ENCODE peak calls at places on chromosomes 7 and 10, in five cellular contexts. X is right atrium auricular region, H is cardiac fibroblast, R is adrenal gland, Z is fibroblast of pulmonary artery. F is an unnamed sample.

GRCh38 chr7:45872116-45873034 is 507 bp downstream of the CCDC201 start:
- DNase-seq in X (peak), H (no peak), Z (no peak), R (no peak), F (peak)

GRCh38 chr7:71633571-71634008 is 501.6 kb downstream of the GALNT17 start:
- DNase-seq in R (peak), H (peak), Z (peak), X (no peak), F (peak)

GRCh38 chr7:150978136-150978789 is at the start of gene KCNH2:
- DNase-seq in R (no peak), Z (no peak), H (no peak), X (no peak), F (no peak)

GRCh38 chr10:79391231-79392019 is 44.2 kb downstream of the PPIF start:
- DNase-seq in X (peak), R (no peak), H (no peak), Z (no peak), F (no peak)

GRCh38 chr7:45268013-45268412 is 110.4 kb downstream of the RAMP3 start:
- DNase-seq in H (no peak), X (no peak), Z (no peak), R (no peak), F (no peak)

GRCh38 chr7:91554893-91555292 is 290.7 kb downstream of the FZD1 start:
- DNase-seq in H (no peak), Z (no peak), R (no peak), X (no peak), F (no peak)

GRCh38 chr10:5293691-5294550 is 70.8 kb upstream of the UCN3 start:
- DNase-seq in R (peak), Z (peak), X (no peak), H (peak), F (peak)

GRCh38 chr10:88089498-88089897 is 226.1 kb downstream of the PTEN start:
- DNase-seq in X (no peak), R (no peak), H (no peak), Z (no peak), F (no peak)

GRCh38 chr7:146736446-146737190 is 620.0 kb downstream of the CNTNAP2 start:
- DNase-seq in Z (peak), H (peak), X (no peak), R (no peak), F (peak)

GRCh38 chr10:122503004-122503403 is 41.7 kb downstream of the HTRA1 start:
- DNase-seq in X (no peak), R (no peak), Z (no peak), H (no peak), F (no peak)

GRCh38 chr10:130751106-130751840 is 560.2 kb downstream of the TCERG1L start:
- DNase-seq in X (no peak), H (no peak), Z (no peak), R (no peak), F (no peak)

GRCh38 chr7:117715784-117716445 is 157.3 kb downstream of the CTTNBP2 start:
- DNase-seq in X (no peak), H (peak), R (peak), Z (peak), F (peak)

GRCh38 chr7:44375236-44375699 is 49.9 kb upstream of the CAMK2B start:
- DNase-seq in R (peak), Z (no peak), H (no peak), X (no peak), F (no peak)

GRCh38 chr10:117805191-117805590 is 241.6 kb downstream of the RAB11FIP2 start:
- DNase-seq in X (peak), R (no peak), Z (no peak), H (no peak), F (no peak)

GRCh38 chr7:81721428-81721827 is 48.4 kb downstream of the HGF start:
- DNase-seq in Z (peak), X (no peak), R (no peak), H (no peak), F (peak)

GRCh38 chr7:83267141-83267631 is 104.5 kb upstream of the PCLO start:
- DNase-seq in H (peak), X (no peak), R (no peak), Z (peak), F (peak)

GRCh38 chr7:50791921-50792341 is 9.2 kb upstream of the GRB10 start:
- DNase-seq in Z (peak), R (peak), H (peak), X (no peak), F (peak)

GRCh38 chr7:81267508-81267907 is 348.7 kb upstream of the SEMA3C start:
- DNase-seq in X (no peak), Z (peak), H (peak), R (no peak), F (peak)

GRCh38 chr10:92695679-92696605 is 6.2 kb downstream of the HHEX start:
- DNase-seq in R (peak), Z (peak), X (no peak), H (peak), F (peak)

GRCh38 chr10:133444342-133445267 is 9.1 kb upstream of the SCART1 start:
- DNase-seq in R (no peak), Z (no peak), H (no peak), X (peak), F (no peak)

GRCh38 chr10:132443998-132444876 is 47.2 kb downstream of the PWWP2B start:
- DNase-seq in X (no peak), Z (no peak), H (no peak), R (no peak), F (peak)

GRCh38 chr10:123554656-123555055 is 111.5 kb upstream of the GPR26 start:
- DNase-seq in Z (no peak), H (no peak), R (no peak), X (peak), F (no peak)

GRCh38 chr7:143372070-143372469 is 9.1 kb upstream of the ZYX start:
- DNase-seq in X (no peak), Z (peak), H (peak), R (peak), F (no peak)

GRCh38 chr7:99410635-99411034 is 1.9 kb downstream of the BUD31 start:
- DNase-seq in H (no peak), Z (no peak), R (no peak), X (no peak), F (no peak)

GRCh38 chr10:61262486-61263261 is 190.5 kb downstream of the TMEM26 start:
- DNase-seq in Z (no peak), R (no peak), H (no peak), X (no peak), F (peak)

GRCh38 chr10:3785251-3785848 is 341 bp upstream of the KLF6 start:
- DNase-seq in H (peak), R (peak), Z (peak), X (peak), F (peak)

GRCh38 chr7:99102809-99103690 is 40.9 kb downstream of the SMURF1 start:
- DNase-seq in Z (peak), X (no peak), R (no peak), H (no peak), F (peak)

GRCh38 chr7:116491887-116492653 is 7.5 kb upstream of the CAV2 start:
- DNase-seq in Z (no peak), R (no peak), X (no peak), H (no peak), F (no peak)

GRCh38 chr10:25076501-25077197 is 60.2 kb downstream of the THNSL1 start:
- DNase-seq in X (no peak), R (no peak), H (peak), Z (no peak), F (peak)

GRCh38 chr7:7524121-7524520 is 11.6 kb downstream of the COL28A1 start:
- DNase-seq in Z (no peak), X (no peak), H (no peak), R (no peak), F (no peak)

GRCh38 chr7:28458732-28459131 is 46.4 kb downstream of the CREB5 start:
- DNase-seq in H (no peak), Z (no peak), R (no peak), X (no peak), F (no peak)

DNA sequence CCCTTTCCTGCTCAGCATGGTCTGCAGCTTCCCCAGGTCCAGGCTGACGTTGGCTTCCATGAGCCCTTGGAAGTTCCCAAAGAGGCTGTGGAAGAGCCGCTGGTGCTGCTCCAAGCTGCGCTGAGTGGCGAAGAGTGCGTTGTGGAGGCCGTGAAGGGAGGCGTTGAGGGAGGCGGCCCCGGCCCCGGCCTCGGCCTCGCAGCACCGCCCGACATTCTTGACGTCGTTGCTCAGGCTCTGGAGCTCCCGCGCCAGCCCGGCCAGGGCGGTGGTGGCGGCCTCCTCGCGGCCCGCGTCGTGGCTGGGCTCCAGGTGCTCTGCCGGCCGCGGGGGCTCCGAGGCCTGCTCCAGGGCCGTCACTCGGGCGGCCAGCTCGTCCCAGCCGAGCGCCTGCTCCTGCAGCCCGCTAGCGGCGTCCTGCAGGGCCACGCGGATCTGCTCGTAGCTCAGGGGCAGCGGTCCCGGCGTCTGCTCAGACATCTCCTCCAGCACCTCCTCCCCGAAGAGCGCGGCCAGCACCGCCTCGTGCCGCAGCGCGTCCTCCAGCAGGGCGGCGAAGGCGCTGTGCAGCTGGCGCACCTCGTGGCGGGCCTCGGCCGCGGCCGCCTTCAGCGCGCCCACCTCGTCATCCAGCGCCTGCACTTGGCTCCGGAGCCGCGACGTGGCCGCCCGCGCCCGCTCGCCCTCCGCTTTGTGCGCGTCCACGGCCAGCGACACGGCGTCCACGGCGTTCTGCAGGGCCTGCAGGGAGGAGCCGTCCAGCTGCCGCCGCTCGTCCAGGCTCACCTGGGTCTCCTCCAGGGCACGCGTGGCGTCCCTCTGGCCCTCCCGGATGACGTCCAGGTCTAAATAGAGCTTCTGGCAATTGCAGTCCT is 14.7 kb downstream of the MMRN2 start:
- DNase-seq in H (no peak), X (peak), Z (no peak), R (no peak), F (no peak)
- H3K4me3 ChIP-seq in H (no peak), X (no peak), Z (no peak), R (no peak), F (peak)

GRCh38 chr7:70313251-70313650 is 715.0 kb downstream of the AUTS2 start:
- DNase-seq in Z (no peak), H (no peak), R (no peak), X (no peak), F (no peak)
- TF ChIP-seq CTCF in Z (no peak), H (no peak), R (no peak), X (no peak), F (no peak)

GRCh38 chr10:124721295-124722052 is 22.7 kb downstream of the FAM53B start:
- DNase-seq in X (peak), H (peak), R (peak), Z (no peak), F (peak)
- H3K4me3 ChIP-seq in X (no peak), H (no peak), R (no peak), Z (no peak), F (no peak)

GRCh38 chr10:48307584-48307983 is 1.1 kb downstream of the MAPK8 start:
- DNase-seq in X (no peak), Z (no peak), H (no peak), R (no peak), F (no peak)

GRCh38 chr10:48305905-48306264 is 592 bp upstream of the MAPK8 start:
- DNase-seq in X (no peak), Z (no peak), R (no peak), H (no peak), F (no peak)

GRCh38 chr10:48309711-48310226 is 3.3 kb downstream of the MAPK8 start:
- DNase-seq in X (no peak), R (no peak), H (peak), Z (peak), F (peak)

GRCh38 chr10:48306870-48307531 is 524 bp downstream of the MAPK8 start:
- DNase-seq in X (peak), R (peak), Z (peak), H (peak), F (peak)

GRCh38 chr10:48306265-48306869 is at the start of gene MAPK8:
- DNase-seq in R (peak), H (peak), X (peak), Z (peak), F (peak)
- TF ChIP-seq CTCF in R (no peak), H (no peak), X (no peak), Z (no peak), F (no peak)

GRCh38 chr7:193538-194256 is 1.3 kb downstream of the FAM20C start:
- DNase-seq in X (no peak), Z (no peak), R (no peak), H (no peak), F (no peak)

GRCh38 chr7:190196-190595 is 2.2 kb upstream of the FAM20C start:
- DNase-seq in X (no peak), R (no peak), Z (no peak), H (no peak), F (no peak)

GRCh38 chr7:192701-193536 is 548 bp downstream of the FAM20C start:
- DNase-seq in Z (peak), X (no peak), H (peak), R (peak), F (peak)

GRCh38 chr7:191105-192034 is 1.0 kb upstream of the FAM20C start:
- DNase-seq in Z (peak), H (peak), X (peak), R (peak), F (peak)

GRCh38 chr7:192035-192649 is at the start of gene FAM20C:
- DNase-seq in X (peak), H (peak), Z (peak), R (peak), F (peak)
- H3K4me3 ChIP-seq in X (peak), H (peak), Z (peak), R (peak), F (peak)